ENCODE peak calls at places on chromosomes 5 and 9, in nine cellular contexts. One of them, this sample, is unnamed.
A peak's percentile ranks its signal among the peaks of the same experiment; 100 is the strongest.

GRCh38 chr5:43193171-43193951 is 1.3 kb downstream of the NIM1K start:
- DNase-seq in stimulated activated CD4-positive, alpha-beta T cell treated with anti-CD3 and anti-CD28 coated beads, Interleukin-12 subunit alpha, Interleukin-12 subunit beta, amount 100 ng/mL, for 24 hours: peak; percentile 31
- DNase-seq in head of caudate nucleus: peak; percentile 16
- DNase-seq in activated CD4-positive, alpha-beta T cell treated with anti-CD3 and anti-CD28 coated beads, Interleukin-2, amount 10 ng/mL, durations not matched to agents 24 days and 14 days: peak; percentile 85
- DNase-seq in RPMI7951: peak; percentile 87
- DNase-seq in fibroblast of the conjunctiva: peak; percentile 96
- DNase-seq in SK-MEL-5: peak; percentile 92
- DNase-seq in AG10803: peak; percentile 94
- DNase-seq in astrocyte of the spinal cord: peak; percentile 92
- DNase-seq in this sample: peak; percentile 68

GRCh38 chr9:21696411-21696865 is 106.0 kb upstream of the MTAP start:
- DNase-seq in fibroblast of the conjunctiva: no peak
- DNase-seq in stimulated activated CD4-positive, alpha-beta T cell treated with anti-CD3 and anti-CD28 coated beads, Interleukin-12 subunit alpha, Interleukin-12 subunit beta, amount 100 ng/mL, for 24 hours: no peak
- DNase-seq in head of caudate nucleus: no peak
- DNase-seq in AG10803: no peak
- DNase-seq in astrocyte of the spinal cord: peak; percentile 29
- DNase-seq in activated CD4-positive, alpha-beta T cell treated with anti-CD3 and anti-CD28 coated beads, Interleukin-2, amount 10 ng/mL, durations not matched to agents 24 days and 14 days: no peak
- DNase-seq in RPMI7951: no peak
- DNase-seq in SK-MEL-5: no peak
- DNase-seq in this sample: no peak

GRCh38 chr9:116497081-116497480 is 190.0 kb upstream of the TRIM32 start:
- DNase-seq in SK-MEL-5: no peak
- DNase-seq in stimulated activated CD4-positive, alpha-beta T cell treated with anti-CD3 and anti-CD28 coated beads, Interleukin-12 subunit alpha, Interleukin-12 subunit beta, amount 100 ng/mL, for 24 hours: no peak
- DNase-seq in fibroblast of the conjunctiva: no peak
- DNase-seq in astrocyte of the spinal cord: no peak
- DNase-seq in RPMI7951: peak; percentile 6
- DNase-seq in AG10803: peak; percentile 41
- DNase-seq in activated CD4-positive, alpha-beta T cell treated with anti-CD3 and anti-CD28 coated beads, Interleukin-2, amount 10 ng/mL, durations not matched to agents 24 days and 14 days: no peak
- DNase-seq in head of caudate nucleus: no peak
- DNase-seq in this sample: no peak

GRCh38 chr9:77440057-77440456 is 208.1 kb downstream of the GNA14 start:
- DNase-seq in stimulated activated CD4-positive, alpha-beta T cell treated with anti-CD3 and anti-CD28 coated beads, Interleukin-12 subunit alpha, Interleukin-12 subunit beta, amount 100 ng/mL, for 24 hours: no peak
- DNase-seq in fibroblast of the conjunctiva: no peak
- DNase-seq in RPMI7951: peak; percentile 66
- DNase-seq in astrocyte of the spinal cord: peak; percentile 95
- DNase-seq in activated CD4-positive, alpha-beta T cell treated with anti-CD3 and anti-CD28 coated beads, Interleukin-2, amount 10 ng/mL, durations not matched to agents 24 days and 14 days: no peak
- DNase-seq in head of caudate nucleus: no peak
- DNase-seq in AG10803: peak; percentile 66
- DNase-seq in SK-MEL-5: no peak
- DNase-seq in this sample: peak; percentile 29

GRCh38 chr9:73871636-73872035 is 625.5 kb upstream of the RORB start:
- DNase-seq in astrocyte of the spinal cord: no peak
- DNase-seq in RPMI7951: peak; percentile 37
- DNase-seq in fibroblast of the conjunctiva: no peak
- DNase-seq in head of caudate nucleus: no peak
- DNase-seq in activated CD4-positive, alpha-beta T cell treated with anti-CD3 and anti-CD28 coated beads, Interleukin-2, amount 10 ng/mL, durations not matched to agents 24 days and 14 days: no peak
- DNase-seq in SK-MEL-5: no peak
- DNase-seq in AG10803: no peak
- DNase-seq in stimulated activated CD4-positive, alpha-beta T cell treated with anti-CD3 and anti-CD28 coated beads, Interleukin-12 subunit alpha, Interleukin-12 subunit beta, amount 100 ng/mL, for 24 hours: no peak
- DNase-seq in this sample: no peak

GRCh38 chr9:93125331-93125894 is 8.6 kb downstream of the NINJ1 start:
- DNase-seq in astrocyte of the spinal cord: no peak
- DNase-seq in fibroblast of the conjunctiva: no peak
- DNase-seq in activated CD4-positive, alpha-beta T cell treated with anti-CD3 and anti-CD28 coated beads, Interleukin-2, amount 10 ng/mL, durations not matched to agents 24 days and 14 days: no peak
- DNase-seq in head of caudate nucleus: no peak
- DNase-seq in SK-MEL-5: no peak
- DNase-seq in stimulated activated CD4-positive, alpha-beta T cell treated with anti-CD3 and anti-CD28 coated beads, Interleukin-12 subunit alpha, Interleukin-12 subunit beta, amount 100 ng/mL, for 24 hours: no peak
- DNase-seq in AG10803: no peak
- DNase-seq in RPMI7951: no peak
- DNase-seq in this sample: no peak

GRCh38 chr5:133691448-133691847 is 79.1 kb upstream of the FSTL4 start:
- DNase-seq in SK-MEL-5: no peak
- DNase-seq in AG10803: no peak
- DNase-seq in head of caudate nucleus: no peak
- DNase-seq in astrocyte of the spinal cord: no peak
- DNase-seq in RPMI7951: peak; percentile 18
- DNase-seq in fibroblast of the conjunctiva: no peak
- DNase-seq in activated CD4-positive, alpha-beta T cell treated with anti-CD3 and anti-CD28 coated beads, Interleukin-2, amount 10 ng/mL, durations not matched to agents 24 days and 14 days: no peak
- DNase-seq in stimulated activated CD4-positive, alpha-beta T cell treated with anti-CD3 and anti-CD28 coated beads, Interleukin-12 subunit alpha, Interleukin-12 subunit beta, amount 100 ng/mL, for 24 hours: no peak
- DNase-seq in this sample: no peak

GRCh38 chr9:133098104-133098754 is 22.8 kb downstream of the RALGDS start:
- DNase-seq in head of caudate nucleus: no peak
- DNase-seq in fibroblast of the conjunctiva: no peak
- DNase-seq in activated CD4-positive, alpha-beta T cell treated with anti-CD3 and anti-CD28 coated beads, Interleukin-2, amount 10 ng/mL, durations not matched to agents 24 days and 14 days: no peak
- DNase-seq in RPMI7951: no peak
- DNase-seq in AG10803: no peak
- DNase-seq in SK-MEL-5: no peak
- DNase-seq in astrocyte of the spinal cord: no peak
- DNase-seq in stimulated activated CD4-positive, alpha-beta T cell treated with anti-CD3 and anti-CD28 coated beads, Interleukin-12 subunit alpha, Interleukin-12 subunit beta, amount 100 ng/mL, for 24 hours: no peak
- DNase-seq in this sample: no peak

GRCh38 chr9:137217276-137218211 is 4.5 kb downstream of the RNF208 start:
- DNase-seq in head of caudate nucleus: no peak
- DNase-seq in fibroblast of the conjunctiva: no peak
- DNase-seq in RPMI7951: no peak
- DNase-seq in activated CD4-positive, alpha-beta T cell treated with anti-CD3 and anti-CD28 coated beads, Interleukin-2, amount 10 ng/mL, durations not matched to agents 24 days and 14 days: no peak
- DNase-seq in SK-MEL-5: peak; percentile 63
- DNase-seq in astrocyte of the spinal cord: no peak
- DNase-seq in stimulated activated CD4-positive, alpha-beta T cell treated with anti-CD3 and anti-CD28 coated beads, Interleukin-12 subunit alpha, Interleukin-12 subunit beta, amount 100 ng/mL, for 24 hours: no peak
- DNase-seq in AG10803: peak; percentile 40
- DNase-seq in this sample: no peak

GRCh38 chr5:54109931-54110330 is 200.4 kb downstream of the ARL15 start:
- DNase-seq in activated CD4-positive, alpha-beta T cell treated with anti-CD3 and anti-CD28 coated beads, Interleukin-2, amount 10 ng/mL, durations not matched to agents 24 days and 14 days: no peak
- DNase-seq in RPMI7951: no peak
- DNase-seq in stimulated activated CD4-positive, alpha-beta T cell treated with anti-CD3 and anti-CD28 coated beads, Interleukin-12 subunit alpha, Interleukin-12 subunit beta, amount 100 ng/mL, for 24 hours: no peak
- DNase-seq in SK-MEL-5: no peak
- DNase-seq in astrocyte of the spinal cord: no peak
- DNase-seq in AG10803: peak; percentile 44
- DNase-seq in head of caudate nucleus: no peak
- DNase-seq in fibroblast of the conjunctiva: no peak
- DNase-seq in this sample: no peak

GRCh38 chr9:127706836-127707241 is at the start of gene CFAP157:
- DNase-seq in RPMI7951: no peak
- DNase-seq in fibroblast of the conjunctiva: no peak
- DNase-seq in SK-MEL-5: peak; percentile 47
- DNase-seq in AG10803: no peak
- DNase-seq in activated CD4-positive, alpha-beta T cell treated with anti-CD3 and anti-CD28 coated beads, Interleukin-2, amount 10 ng/mL, durations not matched to agents 24 days and 14 days: no peak
- DNase-seq in astrocyte of the spinal cord: no peak
- DNase-seq in stimulated activated CD4-positive, alpha-beta T cell treated with anti-CD3 and anti-CD28 coated beads, Interleukin-12 subunit alpha, Interleukin-12 subunit beta, amount 100 ng/mL, for 24 hours: no peak
- DNase-seq in head of caudate nucleus: no peak
- DNase-seq in this sample: no peak

GRCh38 chr5:79025054-79025465 is 40.0 kb upstream of the ARSB start:
- DNase-seq in SK-MEL-5: peak; percentile 71
- DNase-seq in stimulated activated CD4-positive, alpha-beta T cell treated with anti-CD3 and anti-CD28 coated beads, Interleukin-12 subunit alpha, Interleukin-12 subunit beta, amount 100 ng/mL, for 24 hours: peak; percentile 47
- DNase-seq in fibroblast of the conjunctiva: peak; percentile 47
- DNase-seq in activated CD4-positive, alpha-beta T cell treated with anti-CD3 and anti-CD28 coated beads, Interleukin-2, amount 10 ng/mL, durations not matched to agents 24 days and 14 days: peak; percentile 84
- DNase-seq in head of caudate nucleus: peak; percentile 67
- DNase-seq in AG10803: peak; percentile 67
- DNase-seq in RPMI7951: peak; percentile 47
- DNase-seq in astrocyte of the spinal cord: peak; percentile 71
- DNase-seq in this sample: peak; percentile 77

GRCh38 chr5:137753227-137753985 is 757 bp downstream of the HNRNPA0 start:
- DNase-seq in head of caudate nucleus: peak; percentile 51
- DNase-seq in AG10803: no peak
- DNase-seq in astrocyte of the spinal cord: no peak
- DNase-seq in stimulated activated CD4-positive, alpha-beta T cell treated with anti-CD3 and anti-CD28 coated beads, Interleukin-12 subunit alpha, Interleukin-12 subunit beta, amount 100 ng/mL, for 24 hours: peak; percentile 28
- DNase-seq in RPMI7951: no peak
- DNase-seq in fibroblast of the conjunctiva: no peak
- DNase-seq in activated CD4-positive, alpha-beta T cell treated with anti-CD3 and anti-CD28 coated beads, Interleukin-2, amount 10 ng/mL, durations not matched to agents 24 days and 14 days: peak; percentile 85
- DNase-seq in SK-MEL-5: peak; percentile 6
- DNase-seq in this sample: peak; percentile 26

GRCh38 chr5:67014957-67015400 is 181.6 kb downstream of the CD180 start:
- DNase-seq in stimulated activated CD4-positive, alpha-beta T cell treated with anti-CD3 and anti-CD28 coated beads, Interleukin-12 subunit alpha, Interleukin-12 subunit beta, amount 100 ng/mL, for 24 hours: no peak
- DNase-seq in AG10803: no peak
- DNase-seq in RPMI7951: no peak
- DNase-seq in fibroblast of the conjunctiva: no peak
- DNase-seq in head of caudate nucleus: no peak
- DNase-seq in SK-MEL-5: no peak
- DNase-seq in activated CD4-positive, alpha-beta T cell treated with anti-CD3 and anti-CD28 coated beads, Interleukin-2, amount 10 ng/mL, durations not matched to agents 24 days and 14 days: no peak
- DNase-seq in astrocyte of the spinal cord: no peak
- DNase-seq in this sample: no peak

GRCh38 chr9:86239053-86239770 is 20.2 kb downstream of the C9orf153 start:
- DNase-seq in AG10803: no peak
- DNase-seq in stimulated activated CD4-positive, alpha-beta T cell treated with anti-CD3 and anti-CD28 coated beads, Interleukin-12 subunit alpha, Interleukin-12 subunit beta, amount 100 ng/mL, for 24 hours: no peak
- DNase-seq in activated CD4-positive, alpha-beta T cell treated with anti-CD3 and anti-CD28 coated beads, Interleukin-2, amount 10 ng/mL, durations not matched to agents 24 days and 14 days: no peak
- DNase-seq in SK-MEL-5: peak; percentile 58
- DNase-seq in RPMI7951: peak; percentile 10
- DNase-seq in fibroblast of the conjunctiva: no peak
- DNase-seq in astrocyte of the spinal cord: peak; percentile 9
- DNase-seq in head of caudate nucleus: no peak
- DNase-seq in this sample: no peak

GRCh38 chr5:147576646-147577535 is 67.0 kb upstream of the DPYSL3 start:
- DNase-seq in AG10803: peak; percentile 26
- DNase-seq in RPMI7951: peak; percentile 45
- DNase-seq in head of caudate nucleus: peak; percentile 61
- DNase-seq in astrocyte of the spinal cord: peak; percentile 49
- DNase-seq in activated CD4-positive, alpha-beta T cell treated with anti-CD3 and anti-CD28 coated beads, Interleukin-2, amount 10 ng/mL, durations not matched to agents 24 days and 14 days: peak; percentile 82
- DNase-seq in stimulated activated CD4-positive, alpha-beta T cell treated with anti-CD3 and anti-CD28 coated beads, Interleukin-12 subunit alpha, Interleukin-12 subunit beta, amount 100 ng/mL, for 24 hours: peak; percentile 20
- DNase-seq in fibroblast of the conjunctiva: no peak
- DNase-seq in SK-MEL-5: peak; percentile 46
- DNase-seq in this sample: peak; percentile 33

GRCh38 chr5:108672639-108673038 is 75.1 kb upstream of the FER start:
- DNase-seq in activated CD4-positive, alpha-beta T cell treated with anti-CD3 and anti-CD28 coated beads, Interleukin-2, amount 10 ng/mL, durations not matched to agents 24 days and 14 days: no peak
- DNase-seq in head of caudate nucleus: no peak
- DNase-seq in RPMI7951: no peak
- DNase-seq in SK-MEL-5: no peak
- DNase-seq in AG10803: no peak
- DNase-seq in stimulated activated CD4-positive, alpha-beta T cell treated with anti-CD3 and anti-CD28 coated beads, Interleukin-12 subunit alpha, Interleukin-12 subunit beta, amount 100 ng/mL, for 24 hours: no peak
- DNase-seq in fibroblast of the conjunctiva: no peak
- DNase-seq in astrocyte of the spinal cord: no peak
- DNase-seq in this sample: no peak

GRCh38 chr9:73357607-73358006 is 205.9 kb downstream of the ANXA1 start:
- DNase-seq in RPMI7951: no peak
- DNase-seq in SK-MEL-5: no peak
- DNase-seq in stimulated activated CD4-positive, alpha-beta T cell treated with anti-CD3 and anti-CD28 coated beads, Interleukin-12 subunit alpha, Interleukin-12 subunit beta, amount 100 ng/mL, for 24 hours: no peak
- DNase-seq in head of caudate nucleus: no peak
- DNase-seq in fibroblast of the conjunctiva: no peak
- DNase-seq in AG10803: no peak
- DNase-seq in astrocyte of the spinal cord: no peak
- DNase-seq in activated CD4-positive, alpha-beta T cell treated with anti-CD3 and anti-CD28 coated beads, Interleukin-2, amount 10 ng/mL, durations not matched to agents 24 days and 14 days: no peak
- DNase-seq in this sample: no peak

GRCh38 chr5:965604-966344 is 42.8 kb upstream of the NKD2 start:
- DNase-seq in activated CD4-positive, alpha-beta T cell treated with anti-CD3 and anti-CD28 coated beads, Interleukin-2, amount 10 ng/mL, durations not matched to agents 24 days and 14 days: peak; percentile 58
- DNase-seq in head of caudate nucleus: no peak
- DNase-seq in AG10803: no peak
- DNase-seq in fibroblast of the conjunctiva: no peak
- DNase-seq in SK-MEL-5: no peak
- DNase-seq in astrocyte of the spinal cord: no peak
- DNase-seq in RPMI7951: no peak
- DNase-seq in stimulated activated CD4-positive, alpha-beta T cell treated with anti-CD3 and anti-CD28 coated beads, Interleukin-12 subunit alpha, Interleukin-12 subunit beta, amount 100 ng/mL, for 24 hours: no peak
- DNase-seq in this sample: no peak

GRCh38 chr5:4361626-4362281 is 766.1 kb downstream of the IRX1 start:
- DNase-seq in AG10803: no peak
- DNase-seq in fibroblast of the conjunctiva: no peak
- DNase-seq in head of caudate nucleus: no peak
- DNase-seq in astrocyte of the spinal cord: no peak
- DNase-seq in stimulated activated CD4-positive, alpha-beta T cell treated with anti-CD3 and anti-CD28 coated beads, Interleukin-12 subunit alpha, Interleukin-12 subunit beta, amount 100 ng/mL, for 24 hours: no peak
- DNase-seq in RPMI7951: no peak
- DNase-seq in activated CD4-positive, alpha-beta T cell treated with anti-CD3 and anti-CD28 coated beads, Interleukin-2, amount 10 ng/mL, durations not matched to agents 24 days and 14 days: no peak
- DNase-seq in SK-MEL-5: no peak
- DNase-seq in this sample: no peak

GRCh38 chr5:160496784-160497183 is 75.1 kb downstream of the PTTG1 start:
- DNase-seq in SK-MEL-5: peak; percentile 48
- DNase-seq in astrocyte of the spinal cord: no peak
- DNase-seq in head of caudate nucleus: no peak
- DNase-seq in stimulated activated CD4-positive, alpha-beta T cell treated with anti-CD3 and anti-CD28 coated beads, Interleukin-12 subunit alpha, Interleukin-12 subunit beta, amount 100 ng/mL, for 24 hours: no peak
- DNase-seq in fibroblast of the conjunctiva: no peak
- DNase-seq in activated CD4-positive, alpha-beta T cell treated with anti-CD3 and anti-CD28 coated beads, Interleukin-2, amount 10 ng/mL, durations not matched to agents 24 days and 14 days: no peak
- DNase-seq in RPMI7951: peak; percentile 56
- DNase-seq in AG10803: peak; percentile 20
- DNase-seq in this sample: no peak

GRCh38 chr9:77464591-77465125 is 183.5 kb downstream of the GNA14 start:
- DNase-seq in activated CD4-positive, alpha-beta T cell treated with anti-CD3 and anti-CD28 coated beads, Interleukin-2, amount 10 ng/mL, durations not matched to agents 24 days and 14 days: no peak
- DNase-seq in head of caudate nucleus: no peak
- DNase-seq in fibroblast of the conjunctiva: peak; percentile 21
- DNase-seq in AG10803: no peak
- DNase-seq in stimulated activated CD4-positive, alpha-beta T cell treated with anti-CD3 and anti-CD28 coated beads, Interleukin-12 subunit alpha, Interleukin-12 subunit beta, amount 100 ng/mL, for 24 hours: no peak
- DNase-seq in astrocyte of the spinal cord: peak; percentile 41
- DNase-seq in SK-MEL-5: no peak
- DNase-seq in RPMI7951: no peak
- DNase-seq in this sample: no peak

GRCh38 chr5:135436856-135437795 is 10.0 kb downstream of the DCANP1 start:
- DNase-seq in fibroblast of the conjunctiva: no peak
- DNase-seq in SK-MEL-5: no peak
- DNase-seq in head of caudate nucleus: no peak
- DNase-seq in astrocyte of the spinal cord: peak; percentile 13
- DNase-seq in AG10803: no peak
- DNase-seq in stimulated activated CD4-positive, alpha-beta T cell treated with anti-CD3 and anti-CD28 coated beads, Interleukin-12 subunit alpha, Interleukin-12 subunit beta, amount 100 ng/mL, for 24 hours: no peak
- DNase-seq in activated CD4-positive, alpha-beta T cell treated with anti-CD3 and anti-CD28 coated beads, Interleukin-2, amount 10 ng/mL, durations not matched to agents 24 days and 14 days: no peak
- DNase-seq in RPMI7951: peak; percentile 87
- DNase-seq in this sample: no peak

GRCh38 chr9:36625006-36625600 is 52.4 kb downstream of the MELK start:
- DNase-seq in stimulated activated CD4-positive, alpha-beta T cell treated with anti-CD3 and anti-CD28 coated beads, Interleukin-12 subunit alpha, Interleukin-12 subunit beta, amount 100 ng/mL, for 24 hours: no peak
- DNase-seq in astrocyte of the spinal cord: peak; percentile 79
- DNase-seq in AG10803: peak; percentile 74
- DNase-seq in SK-MEL-5: peak; percentile 64
- DNase-seq in activated CD4-positive, alpha-beta T cell treated with anti-CD3 and anti-CD28 coated beads, Interleukin-2, amount 10 ng/mL, durations not matched to agents 24 days and 14 days: no peak
- DNase-seq in fibroblast of the conjunctiva: peak; percentile 59
- DNase-seq in RPMI7951: peak; percentile 81
- DNase-seq in head of caudate nucleus: peak; percentile 21
- DNase-seq in this sample: peak; percentile 67

GRCh38 chr9:88478236-88478635 is 56.7 kb upstream of the NXNL2 start:
- DNase-seq in activated CD4-positive, alpha-beta T cell treated with anti-CD3 and anti-CD28 coated beads, Interleukin-2, amount 10 ng/mL, durations not matched to agents 24 days and 14 days: no peak
- DNase-seq in head of caudate nucleus: no peak
- DNase-seq in astrocyte of the spinal cord: peak; percentile 42
- DNase-seq in SK-MEL-5: no peak
- DNase-seq in fibroblast of the conjunctiva: no peak
- DNase-seq in AG10803: no peak
- DNase-seq in RPMI7951: no peak
- DNase-seq in stimulated activated CD4-positive, alpha-beta T cell treated with anti-CD3 and anti-CD28 coated beads, Interleukin-12 subunit alpha, Interleukin-12 subunit beta, amount 100 ng/mL, for 24 hours: no peak
- DNase-seq in this sample: peak; percentile 12

GRCh38 chr5:173423452-173424117 is 95.4 kb upstream of the STC2 start:
- DNase-seq in astrocyte of the spinal cord: no peak
- DNase-seq in activated CD4-positive, alpha-beta T cell treated with anti-CD3 and anti-CD28 coated beads, Interleukin-2, amount 10 ng/mL, durations not matched to agents 24 days and 14 days: no peak
- DNase-seq in fibroblast of the conjunctiva: no peak
- DNase-seq in AG10803: no peak
- DNase-seq in stimulated activated CD4-positive, alpha-beta T cell treated with anti-CD3 and anti-CD28 coated beads, Interleukin-12 subunit alpha, Interleukin-12 subunit beta, amount 100 ng/mL, for 24 hours: no peak
- DNase-seq in SK-MEL-5: no peak
- DNase-seq in head of caudate nucleus: no peak
- DNase-seq in RPMI7951: no peak
- DNase-seq in this sample: no peak

GRCh38 chr5:10675177-10675700 is 85.8 kb downstream of the DAP start:
- DNase-seq in RPMI7951: no peak
- DNase-seq in SK-MEL-5: no peak
- DNase-seq in head of caudate nucleus: no peak
- DNase-seq in astrocyte of the spinal cord: no peak
- DNase-seq in activated CD4-positive, alpha-beta T cell treated with anti-CD3 and anti-CD28 coated beads, Interleukin-2, amount 10 ng/mL, durations not matched to agents 24 days and 14 days: no peak
- DNase-seq in stimulated activated CD4-positive, alpha-beta T cell treated with anti-CD3 and anti-CD28 coated beads, Interleukin-12 subunit alpha, Interleukin-12 subunit beta, amount 100 ng/mL, for 24 hours: no peak
- DNase-seq in AG10803: no peak
- DNase-seq in fibroblast of the conjunctiva: no peak
- DNase-seq in this sample: no peak

GRCh38 chr5:81269751-81270686 is 31.4 kb upstream of the ZCCHC9 start:
- DNase-seq in stimulated activated CD4-positive, alpha-beta T cell treated with anti-CD3 and anti-CD28 coated beads, Interleukin-12 subunit alpha, Interleukin-12 subunit beta, amount 100 ng/mL, for 24 hours: no peak
- DNase-seq in astrocyte of the spinal cord: no peak
- DNase-seq in fibroblast of the conjunctiva: no peak
- DNase-seq in activated CD4-positive, alpha-beta T cell treated with anti-CD3 and anti-CD28 coated beads, Interleukin-2, amount 10 ng/mL, durations not matched to agents 24 days and 14 days: no peak
- DNase-seq in head of caudate nucleus: no peak
- DNase-seq in RPMI7951: no peak
- DNase-seq in AG10803: no peak
- DNase-seq in SK-MEL-5: peak; percentile 50
- DNase-seq in this sample: no peak

GRCh38 chr9:79568337-79569084 is 3.3 kb upstream of the TLE4 start:
- DNase-seq in stimulated activated CD4-positive, alpha-beta T cell treated with anti-CD3 and anti-CD28 coated beads, Interleukin-12 subunit alpha, Interleukin-12 subunit beta, amount 100 ng/mL, for 24 hours: no peak
- DNase-seq in activated CD4-positive, alpha-beta T cell treated with anti-CD3 and anti-CD28 coated beads, Interleukin-2, amount 10 ng/mL, durations not matched to agents 24 days and 14 days: no peak
- DNase-seq in SK-MEL-5: no peak
- DNase-seq in RPMI7951: no peak
- DNase-seq in fibroblast of the conjunctiva: no peak
- DNase-seq in head of caudate nucleus: no peak
- DNase-seq in astrocyte of the spinal cord: no peak
- DNase-seq in AG10803: no peak
- DNase-seq in this sample: no peak

GRCh38 chr9:120846906-120847305 is 4.2 kb upstream of the PSMD5 start:
- DNase-seq in RPMI7951: no peak
- DNase-seq in SK-MEL-5: no peak
- DNase-seq in astrocyte of the spinal cord: no peak
- DNase-seq in stimulated activated CD4-positive, alpha-beta T cell treated with anti-CD3 and anti-CD28 coated beads, Interleukin-12 subunit alpha, Interleukin-12 subunit beta, amount 100 ng/mL, for 24 hours: no peak
- DNase-seq in activated CD4-positive, alpha-beta T cell treated with anti-CD3 and anti-CD28 coated beads, Interleukin-2, amount 10 ng/mL, durations not matched to agents 24 days and 14 days: peak; percentile 54
- DNase-seq in AG10803: no peak
- DNase-seq in fibroblast of the conjunctiva: no peak
- DNase-seq in head of caudate nucleus: no peak
- DNase-seq in this sample: no peak

GRCh38 chr9:121737481-121737931 is 86.1 kb downstream of the DAB2IP start:
- DNase-seq in activated CD4-positive, alpha-beta T cell treated with anti-CD3 and anti-CD28 coated beads, Interleukin-2, amount 10 ng/mL, durations not matched to agents 24 days and 14 days: no peak
- DNase-seq in RPMI7951: no peak
- DNase-seq in head of caudate nucleus: no peak
- DNase-seq in AG10803: no peak
- DNase-seq in astrocyte of the spinal cord: no peak
- DNase-seq in SK-MEL-5: no peak
- DNase-seq in stimulated activated CD4-positive, alpha-beta T cell treated with anti-CD3 and anti-CD28 coated beads, Interleukin-12 subunit alpha, Interleukin-12 subunit beta, amount 100 ng/mL, for 24 hours: no peak
- DNase-seq in fibroblast of the conjunctiva: no peak
- DNase-seq in this sample: no peak

This sample was measured in myocyte.